ENCODE peak calls at places on chromosome 16, in five cellular contexts. D is tibial nerve, A is cardiac muscle cell, Z is upper lobe of right lung, H is HFF-Myc. C is an unnamed sample.

GRCh38 chr16:87570938-87571867 is 31.1 kb upstream of the JPH3 start:
- DNase-seq in H (no peak), A (peak), D (no peak), Z (peak), C (peak)

GRCh38 chr16:82684246-82684645 is 57.5 kb downstream of the CDH13 start:
- DNase-seq in H (no peak), Z (no peak), D (no peak), A (no peak), C (no peak)

GRCh38 chr16:56835330-56835729 is 29.7 kb upstream of the SLC12A3 start:
- DNase-seq in D (no peak), Z (no peak), A (no peak), H (no peak), C (no peak)

GRCh38 chr16:79980650-79981521 is 380.3 kb upstream of the MAF start:
- DNase-seq in A (no peak), H (no peak), D (no peak), Z (no peak), C (no peak)

GRCh38 chr16:88017551-88018101 is 66.4 kb downstream of the BANP start:
- DNase-seq in H (no peak), D (no peak), A (no peak), Z (peak), C (no peak)

GRCh38 chr16:17836868-17837602 is 366.3 kb upstream of the XYLT1 start:
- DNase-seq in D (no peak), Z (no peak), A (peak), H (peak), C (peak)

GRCh38 chr16:50548659-50549560 is 714 bp downstream of the NKD1 start:
- DNase-seq in Z (no peak), D (no peak), A (peak), H (no peak), C (peak)

GRCh38 chr16:64282181-64282580 is 839.7 kb downstream of the CDH11 start:
- DNase-seq in D (no peak), Z (no peak), A (no peak), H (no peak), C (no peak)

GRCh38 chr16:62105244-62105643 is 69.0 kb upstream of the CDH8 start:
- DNase-seq in A (no peak), D (no peak), Z (no peak), H (no peak), C (no peak)

GRCh38 chr16:85461814-85462404 is 151.2 kb upstream of the GSE1 start:
- DNase-seq in Z (peak), A (peak), D (no peak), H (no peak), C (peak)

GRCh38 chr16:878071-878784 is 77.7 kb upstream of the GNG13 start:
- DNase-seq in H (no peak), D (no peak), Z (no peak), A (no peak), C (no peak)

GRCh38 chr16:9258423-9259051 is 167.1 kb downstream of the HAPSTR1 start:
- DNase-seq in Z (no peak), D (no peak), A (peak), H (no peak), C (peak)

GRCh38 chr16:29806096-29806579 is at the start of gene MAZ:
- DNase-seq in H (no peak), A (peak), D (no peak), Z (no peak), C (peak)

GRCh38 chr16:64865037-64865696 is 256.7 kb downstream of the CDH11 start:
- DNase-seq in H (no peak), D (no peak), Z (no peak), A (peak), C (peak)

GRCh38 chr16:62277942-62278341 is 241.7 kb upstream of the CDH8 start:
- DNase-seq in H (no peak), D (no peak), Z (no peak), A (no peak), C (no peak)

GRCh38 chr16:74045539-74045938 is 251.1 kb upstream of the PSMD7 start:
- DNase-seq in H (no peak), A (no peak), D (no peak), Z (no peak), C (no peak)

GRCh38 chr16:56848955-56849689 is 15.9 kb upstream of the SLC12A3 start:
- DNase-seq in H (peak), Z (peak), D (no peak), A (peak), C (peak)

GRCh38 chr16:8678068-8678927 is 3.9 kb downstream of the ABAT start:
- DNase-seq in A (peak), D (no peak), H (no peak), Z (no peak), C (peak)

DNA sequence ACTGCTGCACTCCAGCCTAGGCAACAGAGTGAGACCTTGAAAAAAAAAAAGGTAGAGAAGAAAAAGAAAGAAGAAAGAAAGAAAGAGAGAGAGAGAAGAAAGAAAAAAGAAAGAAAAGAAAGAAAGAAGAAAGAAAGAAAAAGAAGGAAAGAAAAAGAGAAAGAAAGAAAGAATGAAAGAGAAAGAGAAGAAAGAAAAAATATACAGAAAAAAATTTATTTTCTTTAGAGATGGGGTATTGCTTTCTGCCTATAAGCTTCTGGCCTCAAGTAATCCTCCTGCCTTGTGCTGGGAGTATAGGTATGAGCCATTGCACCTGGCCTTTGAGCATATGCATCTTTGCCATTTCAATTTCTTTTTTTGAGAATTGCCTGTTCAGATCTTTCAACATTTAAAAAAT is 156.8 kb downstream of the IRX3 start:
- DNase-seq in A (no peak), Z (no peak), D (no peak), H (no peak), C (no peak)
- TF ChIP-seq CTCF in A (no peak), Z (no peak), D (no peak), H (no peak), C (no peak)

GRCh38 chr16:75552951-75553350 is 3.1 kb downstream of the TMEM231 start:
- DNase-seq in A (no peak), D (no peak), H (no peak), Z (no peak), C (no peak)

GRCh38 chr16:75559002-75559401 is 3.0 kb upstream of the TMEM231 start:
- DNase-seq in D (no peak), H (no peak), A (no peak), Z (no peak), C (no peak)

GRCh38 chr16:75555213-75555706 is 792 bp downstream of the TMEM231 start:
- DNase-seq in A (peak), Z (peak), H (peak), D (peak), C (peak)

GRCh38 chr16:75559564-75560372 is 3.7 kb upstream of the TMEM231 start:
- DNase-seq in A (peak), D (no peak), Z (no peak), H (peak), C (peak)

GRCh38 chr16:75555707-75556512 is at the start of gene TMEM231:
- DNase-seq in Z (peak), H (peak), A (peak), D (peak), C (peak)
- H3K4me3 ChIP-seq in Z (peak), H (peak), A (peak), D (peak), C (peak)

GRCh38 chr16:69105501-69106361 is at the start of gene HAS3:
- DNase-seq in D (no peak), Z (peak), H (no peak), A (peak), C (peak)

GRCh38 chr16:69106491-69107291 is 1.2 kb downstream of the HAS3 start:
- DNase-seq in D (no peak), H (no peak), A (no peak), Z (no peak), C (no peak)

GRCh38 chr16:69108069-69108904 is 2.8 kb downstream of the HAS3 start:
- DNase-seq in A (no peak), Z (peak), D (no peak), H (no peak), C (no peak)

GRCh38 chr16:69108905-69109252 is 3.4 kb downstream of the HAS3 start:
- DNase-seq in Z (peak), D (no peak), H (no peak), A (no peak), C (no peak)

DNA sequence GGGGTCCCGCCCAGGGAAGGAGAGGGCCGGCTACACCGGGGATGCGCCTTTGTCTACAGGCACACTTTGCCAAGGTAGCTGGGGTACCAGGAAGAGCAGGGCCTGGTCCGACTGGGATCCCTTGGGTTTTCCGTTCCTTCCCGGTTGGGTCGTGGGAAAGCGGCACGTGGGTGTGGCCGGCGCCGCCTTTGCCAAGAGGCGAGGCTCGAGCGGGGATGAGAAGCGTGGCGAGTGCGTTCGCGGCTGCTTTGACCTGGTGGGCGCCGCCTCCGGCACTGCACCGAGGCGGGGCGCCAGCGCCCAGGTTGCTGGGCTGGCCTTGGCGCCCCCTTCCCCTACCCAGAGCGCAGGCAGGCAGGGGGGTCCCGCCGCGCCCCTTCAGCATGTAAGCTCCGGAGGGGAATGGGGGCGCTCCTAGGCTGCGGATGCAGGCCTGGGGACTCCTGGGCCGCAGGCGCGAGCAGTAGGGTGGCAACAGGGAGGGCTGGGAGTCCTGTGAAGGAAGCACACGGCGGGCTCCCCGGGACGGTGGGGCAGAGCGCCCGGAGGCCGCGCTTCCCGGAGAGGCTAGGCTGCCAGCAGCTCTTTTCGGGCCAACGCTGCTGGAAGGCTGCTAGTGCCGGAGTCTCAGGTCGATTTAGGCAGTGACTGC is 2.0 kb downstream of the HAS3 start:
- DNase-seq in A (no peak), D (no peak), H (no peak), Z (peak), C (no peak)
- TF ChIP-seq CTCF in A (no peak), D (no peak), H (no peak), Z (no peak), C (no peak)

DNA sequence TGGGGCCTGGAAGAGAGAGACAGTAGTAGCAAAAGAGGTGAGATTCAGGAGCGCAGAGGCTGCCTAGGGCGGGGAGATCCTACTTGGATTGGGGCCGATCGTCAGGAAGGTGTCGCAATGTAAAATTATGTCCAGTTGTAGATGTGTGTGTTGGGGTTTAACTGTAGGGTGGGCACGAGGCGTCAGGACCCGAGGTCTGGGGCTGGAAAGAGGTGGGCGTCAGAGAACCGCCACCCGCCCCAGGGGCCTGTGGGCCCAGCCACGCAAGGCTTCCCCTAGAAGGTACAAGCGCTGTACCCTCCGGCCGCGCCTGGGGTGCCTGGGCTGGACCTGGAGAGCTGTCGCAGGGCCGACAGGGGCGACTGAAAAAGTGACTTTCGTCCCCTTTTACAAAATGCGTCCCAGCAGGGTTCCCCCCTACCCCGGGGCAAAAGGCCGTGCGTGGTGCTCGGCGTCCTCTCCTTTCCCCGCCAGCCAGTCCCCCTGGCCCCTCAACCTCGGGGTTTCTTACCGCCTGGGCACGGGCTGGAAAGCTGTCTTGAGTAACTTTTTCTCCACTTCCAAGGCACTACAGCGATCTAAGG is 2.8 kb downstream of the IRX3 start:
- DNase-seq in A (peak), H (no peak), Z (no peak), D (no peak), C (no peak)
- H3K4me3 ChIP-seq in A (peak), H (peak), Z (peak), D (no peak), C (no peak)